ENCODE peak calls at places on chromosome 11, in ten cellular contexts. Z is amniotic stem cell; X is stimulated activated naive CD8-positive, alpha-beta T cell treated with anti-CD3 and anti-CD28 coated beads, Interleukin-15, Interleukin-2, amounts not matched to agents 100 U/mL and 50 U/mL, for 24 hours; H is anterior cingulate cortex; A is Kasumi-1; M is GM04504; N is activated T-cell treated with anti-CD3 and anti-CD28 coated beads for 1 hour; J is ELF-1; S is AG04449; F is ecto neural progenitor cell. C is an unnamed sample.

GRCh38 chr11:12505183-12505582 is 127.8 kb downstream of the PARVA start:
- DNase-seq in S (no peak), J (peak), Z (no peak), M (no peak), N (no peak), F (peak), A (no peak), X (no peak), H (no peak), C (no peak)

GRCh38 chr11:16804104-16804947 is 65.9 kb downstream of the C11orf58 start:
- DNase-seq in Z (no peak), X (no peak), N (no peak), A (no peak), M (no peak), J (no peak), S (no peak), F (no peak), H (no peak), C (no peak)

GRCh38 chr11:61923166-61924015 is 6.0 kb upstream of the RAB3IL1 start:
- DNase-seq in H (no peak), X (no peak), Z (peak), M (no peak), A (peak), N (no peak), F (peak), S (no peak), J (peak), C (no peak)

GRCh38 chr11:46272816-46273427 is 4.5 kb upstream of the CREB3L1 start:
- DNase-seq in F (peak), N (no peak), Z (no peak), H (no peak), X (no peak), S (no peak), A (peak), J (no peak), M (no peak), C (no peak)

GRCh38 chr11:9955387-9955786 is 291.5 kb downstream of the SWAP70 start:
- DNase-seq in F (no peak), X (no peak), M (no peak), N (no peak), A (no peak), Z (no peak), H (no peak), S (no peak), J (no peak), C (no peak)

GRCh38 chr11:14342906-14343305 is 16.1 kb downstream of the RRAS2 start:
- DNase-seq in J (no peak), N (no peak), S (no peak), A (no peak), X (no peak), M (no peak), F (no peak), Z (no peak), H (no peak), C (no peak)

GRCh38 chr11:132035736-132036135 is 665.3 kb downstream of the NTM start:
- DNase-seq in H (no peak), N (no peak), F (no peak), Z (no peak), M (no peak), J (no peak), A (no peak), X (no peak), S (no peak), C (no peak)

GRCh38 chr11:80621871-80622270 is 1181.0 kb upstream of the TENM4 start:
- DNase-seq in N (no peak), M (no peak), A (no peak), X (no peak), S (no peak), Z (no peak), F (no peak), H (no peak), J (no peak), C (no peak)

GRCh38 chr11:36300651-36301050 is 4.6 kb downstream of the PRR5L start:
- DNase-seq in N (no peak), S (no peak), M (no peak), X (no peak), Z (no peak), F (no peak), J (no peak), A (no peak), H (peak), C (no peak)